ENCODE peak calls at places on chromosomes 1 and 21, in six cellular contexts. U is neuronal stem cell, X is PC-3, K is mesendoderm, W is hepatocyte, D is OCI-LY7. C is an unnamed sample.

GRCh38 chr1:119988316-119989067 is 81.0 kb downstream of the NOTCH2 start:
- DNase-seq in U (no peak), D (no peak), X (peak), K (no peak), W (no peak), C (no peak)

GRCh38 chr1:46519209-46519608 is 29.6 kb downstream of the DMBX1 start:
- DNase-seq in D (no peak), X (peak), U (no peak), K (no peak), W (no peak), C (peak)

GRCh38 chr1:20279507-20279906 is 11.2 kb upstream of the VWA5B1 start:
- DNase-seq in D (peak), X (peak), U (no peak), W (no peak), K (peak), C (peak)

GRCh38 chr1:116373451-116374339 is 651 bp downstream of the ATP1A1 start:
- DNase-seq in W (peak), D (peak), X (peak), K (peak), U (peak), C (peak)

GRCh38 chr1:44326066-44326701 is 28.9 kb downstream of the ERI3 start:
- DNase-seq in D (no peak), K (no peak), U (no peak), W (no peak), X (peak), C (peak)

GRCh38 chr1:73781257-73781656 is 416.7 kb downstream of the LRRIQ3 start:
- DNase-seq in X (peak), D (no peak), W (peak), U (no peak), K (no peak), C (no peak)

GRCh38 chr21:14670409-14670808 is 124.3 kb upstream of the SAMSN1 start:
- DNase-seq in X (no peak), D (no peak), U (no peak), W (no peak), K (no peak), C (no peak)

GRCh38 chr1:247105966-247106365 is 1.8 kb upstream of the ZNF669 start:
- DNase-seq in K (no peak), W (no peak), D (no peak), X (no peak), U (no peak), C (no peak)

GRCh38 chr1:7561331-7561921 is 209.7 kb upstream of the VAMP3 start:
- DNase-seq in D (no peak), W (no peak), K (peak), U (no peak), X (no peak), C (peak)

GRCh38 chr1:2966435-2966834 is 54.8 kb upstream of the ACTRT2 start:
- DNase-seq in W (no peak), K (no peak), X (no peak), U (no peak), D (no peak), C (peak)

GRCh38 chr1:6870086-6870485 is 84.8 kb downstream of the CAMTA1 start:
- DNase-seq in D (no peak), U (no peak), K (no peak), W (no peak), X (no peak), C (no peak)

GRCh38 chr1:18637553-18637960 is 6.9 kb downstream of the PAX7 start:
- DNase-seq in K (no peak), U (no peak), W (no peak), X (no peak), D (no peak), C (no peak)

GRCh38 chr1:220307528-220308100 is 35.4 kb upstream of the RAB3GAP2 start:
- DNase-seq in D (no peak), W (no peak), U (no peak), K (no peak), X (no peak), C (no peak)

GRCh38 chr21:28215214-28215954 is 777.3 kb downstream of the LTN1 start:
- DNase-seq in U (no peak), K (no peak), X (peak), D (no peak), W (no peak), C (peak)

GRCh38 chr1:30639881-30640452 is 83.4 kb downstream of the MATN1 start:
- DNase-seq in X (no peak), U (no peak), W (no peak), D (no peak), K (no peak), C (no peak)

GRCh38 chr1:244672961-244673695 is 20.2 kb downstream of the DESI2 start:
- DNase-seq in U (no peak), X (no peak), W (no peak), K (no peak), D (no peak), C (no peak)

GRCh38 chr1:107782192-107782845 is 182.7 kb downstream of the VAV3 start:
- DNase-seq in X (peak), D (peak), W (peak), U (peak), K (peak), C (peak)

GRCh38 chr1:21200767-21201166 is 24.1 kb upstream of the EIF4G3 start:
- DNase-seq in D (no peak), K (no peak), X (peak), W (no peak), U (no peak), C (peak)

GRCh38 chr1:75970631-75971030 is 38.4 kb upstream of the ASB17 start:
- DNase-seq in X (no peak), U (no peak), K (no peak), D (no peak), W (no peak), C (no peak)

GRCh38 chr1:14443164-14443787 is 155.2 kb upstream of the KAZN start:
- DNase-seq in W (no peak), D (no peak), U (no peak), K (peak), X (peak), C (no peak)

GRCh38 chr1:87091425-87091824 is 177.0 kb downstream of the HS2ST1 start:
- DNase-seq in W (no peak), X (no peak), U (no peak), K (no peak), D (peak), C (no peak)

GRCh38 chr21:21238882-21239400 is 240.7 kb downstream of the NCAM2 start:
- DNase-seq in X (peak), W (no peak), U (no peak), D (no peak), K (no peak), C (no peak)

GRCh38 chr1:234996245-234996757 is 132.3 kb downstream of the TOMM20 start:
- DNase-seq in K (no peak), X (no peak), U (no peak), W (no peak), D (no peak), C (no peak)

GRCh38 chr1:21239181-21239580 is 51.1 kb downstream of the ECE1 start:
- DNase-seq in X (peak), W (no peak), U (no peak), K (no peak), D (no peak), C (peak)

DNA sequence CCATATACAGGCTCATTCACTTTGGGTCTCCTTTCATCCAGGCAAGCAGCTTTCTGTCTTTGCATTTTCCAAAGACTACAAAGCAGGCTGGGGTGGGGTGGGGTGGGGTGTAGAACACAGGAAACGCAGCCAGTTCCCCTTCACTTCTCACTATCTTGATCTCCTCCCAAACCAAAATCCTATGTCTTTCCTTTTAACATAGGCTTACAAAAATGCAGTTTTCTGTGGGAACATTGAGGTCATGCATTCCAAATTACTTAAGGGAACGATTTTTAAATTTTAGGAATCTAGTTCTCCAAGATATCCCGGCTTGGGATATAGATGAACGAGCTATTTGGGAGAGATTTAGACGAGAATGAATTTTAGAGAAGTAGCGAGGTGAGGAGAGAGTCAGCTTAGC is 948 bp upstream of the STX12 start:
- DNase-seq in W (no peak), X (no peak), K (peak), D (peak), U (no peak), C (no peak)
- H3K4me2 ChIP-seq in W (peak), X (peak), K (no peak), D (peak), U (no peak), C (peak)

GRCh38 chr1:29122662-29122986 is 1.1 kb downstream of the TMEM200B start:
- DNase-seq in K (peak), X (peak), W (peak), D (no peak), U (peak), C (peak)
- H3K4me2 ChIP-seq in K (peak), X (peak), W (peak), D (no peak), U (peak), C (peak)

GRCh38 chr1:214551436-214552173 is at the start of gene PTPN14:
- DNase-seq in U (peak), D (no peak), K (peak), X (peak), W (peak), C (peak)
- H3K4me2 ChIP-seq in U (peak), D (no peak), K (peak), X (peak), W (peak), C (peak)

GRCh38 chr1:26477446-26478152 is 5.4 kb downstream of the HMGN2 start:
- DNase-seq in D (peak), X (no peak), W (no peak), K (no peak), U (no peak), C (peak)
- H3K4me2 ChIP-seq in D (peak), X (no peak), W (no peak), K (no peak), U (no peak), C (no peak)

GRCh38 chr1:155080250-155081228 is 1.9 kb downstream of the EFNA3 start:
- DNase-seq in X (peak), D (peak), W (peak), K (peak), U (peak), C (peak)
- H3K4me2 ChIP-seq in X (peak), D (peak), W (peak), K (peak), U (peak), C (no peak)

GRCh38 chr21:45269861-45270260 is 17.8 kb downstream of the POFUT2 start:
- DNase-seq in X (no peak), D (no peak), W (no peak), U (no peak), K (no peak), C (peak)

GRCh38 chr21:45264919-45265515 is 22.7 kb downstream of the POFUT2 start:
- DNase-seq in U (no peak), D (no peak), W (peak), K (no peak), X (no peak), C (peak)

GRCh38 chr21:45265721-45266517 is 21.8 kb downstream of the POFUT2 start:
- DNase-seq in K (no peak), U (no peak), W (no peak), D (no peak), X (no peak), C (peak)

GRCh38 chr21:45266518-45267389 is 20.9 kb downstream of the POFUT2 start:
- DNase-seq in W (no peak), U (no peak), X (no peak), K (no peak), D (no peak), C (peak)

DNA sequence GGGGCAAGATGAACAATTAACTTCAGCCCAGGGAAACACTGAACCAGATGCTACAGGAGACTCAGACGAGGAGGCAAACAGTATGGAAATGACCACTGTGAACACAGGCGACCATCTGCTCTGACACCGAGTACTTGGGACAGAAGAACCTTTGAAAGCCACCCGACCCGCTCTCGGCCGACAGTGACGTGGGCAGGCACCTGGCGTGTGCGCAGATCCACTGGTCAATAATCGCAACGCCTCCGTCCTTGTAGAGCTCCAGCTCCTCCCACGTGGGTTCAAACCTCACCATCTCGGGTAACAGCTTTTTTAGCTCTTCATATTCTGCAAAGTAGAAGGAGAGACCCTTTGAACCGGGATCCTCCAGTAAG is 20.3 kb downstream of the POFUT2 start:
- DNase-seq in W (no peak), K (no peak), X (no peak), D (no peak), U (no peak), C (no peak)
- H3K4me2 ChIP-seq in W (no peak), K (no peak), X (no peak), D (no peak), U (no peak), C (no peak)

C was measured in osteoblast.